ENCODE peak calls at places on chromosomes 5 and 9, in four cellular contexts. U is Panc1, A is K562, K is prostate gland. I is an unnamed sample.

GRCh38 chr5:77616920-77617319 is 21.6 kb downstream of the OTP start:
- DNase-seq in U (no peak), A (no peak), K (no peak), I (no peak)

GRCh38 chr9:83509372-83509771 is 28.8 kb downstream of the FRMD3 start:
- DNase-seq in U (no peak), A (no peak), K (no peak), I (no peak)

GRCh38 chr5:127517480-127518318 is at the start of gene PRRC1:
- DNase-seq in U (peak), A (peak), K (peak), I (peak)

GRCh38 chr5:130549884-130550552 is 615.0 kb downstream of the HINT1 start:
- DNase-seq in A (no peak), K (no peak), U (peak), I (no peak)

GRCh38 chr5:118952992-118953651 is 35.2 kb downstream of the DTWD2 start:
- DNase-seq in K (no peak), A (no peak), U (no peak), I (no peak)

GRCh38 chr5:63451188-63451587 is 511.1 kb downstream of the HTR1A start:
- DNase-seq in U (no peak), A (no peak), K (no peak), I (no peak)

GRCh38 chr5:118558871-118559270 is 429.5 kb downstream of the DTWD2 start:
- DNase-seq in K (no peak), U (no peak), A (no peak), I (no peak)

GRCh38 chr9:12708562-12709298 is 15.5 kb downstream of the TYRP1 start:
- DNase-seq in K (no peak), A (no peak), U (no peak), I (no peak)

GRCh38 chr9:117278656-117279055 is 136.2 kb downstream of the ASTN2 start:
- DNase-seq in U (no peak), K (no peak), A (no peak), I (no peak)

GRCh38 chr5:10291736-10292135 is 16.0 kb downstream of the CMBL start:
- DNase-seq in K (no peak), U (no peak), A (no peak), I (no peak)

DNA sequence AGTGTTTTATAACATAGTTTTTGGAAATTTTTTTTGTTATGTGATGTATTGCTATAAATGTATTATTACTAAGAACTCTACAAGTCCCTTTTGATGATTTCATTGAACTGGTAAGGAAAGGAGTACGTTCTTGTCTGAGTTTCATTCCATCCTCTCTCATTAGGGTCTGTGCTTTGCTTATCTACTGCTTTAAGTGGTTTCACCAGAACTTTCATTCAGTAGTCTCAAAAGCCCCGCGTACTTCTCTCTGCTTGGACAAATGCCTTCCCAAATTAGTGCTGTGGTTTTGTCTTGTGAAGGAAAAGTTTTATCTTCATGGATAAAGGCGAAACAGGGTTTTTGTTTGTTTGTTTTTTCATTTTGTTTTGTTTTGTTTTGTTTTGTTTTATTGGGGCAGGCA is 469.8 kb upstream of the WWC1 start:
- DNase-seq in A (no peak), K (no peak), U (no peak), I (no peak)
- TF ChIP-seq POLR2AphosphoS5 in A (no peak), K (no peak), U (no peak), I (no peak)

GRCh38 chr9:135648494-135649410 is 9.4 kb upstream of the GLT6D1 start:
- DNase-seq in K (no peak), A (no peak), U (no peak), I (no peak)
- TF ChIP-seq POLR2AphosphoS5 in K (no peak), A (no peak), U (no peak), I (no peak)

GRCh38 chr9:90156318-90156717 is 486.3 kb downstream of the DIRAS2 start:
- DNase-seq in K (no peak), A (no peak), U (no peak), I (no peak)
- TF ChIP-seq POLR2AphosphoS5 in K (no peak), A (no peak), U (no peak), I (no peak)

GRCh38 chr9:134367061-134367460 is 40.8 kb downstream of the RXRA start:
- DNase-seq in U (no peak), A (no peak), K (no peak), I (no peak)

GRCh38 chr9:134366223-134367031 is 40.2 kb downstream of the RXRA start:
- DNase-seq in K (peak), U (no peak), A (no peak), I (no peak)

GRCh38 chr9:134369416-134370212 is 43.4 kb downstream of the RXRA start:
- DNase-seq in U (no peak), A (peak), K (no peak), I (no peak)

GRCh38 chr9:134368571-134368970 is 42.3 kb downstream of the RXRA start:
- DNase-seq in K (no peak), U (no peak), A (no peak), I (no peak)

GRCh38 chr9:134367796-134368490 is 41.7 kb downstream of the RXRA start:
- DNase-seq in U (no peak), K (peak), A (no peak), I (no peak)
- TF ChIP-seq POLR2AphosphoS5 in U (no peak), K (peak), A (no peak), I (no peak)

GRCh38 chr5:52838306-52839015 is 50.7 kb downstream of the ITGA1 start:
- DNase-seq in U (no peak), K (no peak), A (no peak), I (no peak)
- TF ChIP-seq POLR2AphosphoS5 in U (no peak), K (no peak), A (no peak), I (no peak)

GRCh38 chr5:43010956-43011355 is 29.2 kb downstream of the ANXA2R start:
- DNase-seq in U (no peak), A (no peak), K (no peak), I (no peak)
- TF ChIP-seq POLR2AphosphoS5 in U (no peak), A (no peak), K (no peak), I (no peak)

GRCh38 chr5:132824426-132824825 is 6.0 kb downstream of the SHROOM1 start:
- DNase-seq in A (no peak), U (no peak), K (no peak), I (no peak)

GRCh38 chr5:132823481-132824050 is 6.9 kb downstream of the SHROOM1 start:
- DNase-seq in A (no peak), K (no peak), U (no peak), I (no peak)

GRCh38 chr5:132821791-132822190 is 8.7 kb downstream of the SHROOM1 start:
- DNase-seq in K (no peak), A (no peak), U (no peak), I (no peak)

GRCh38 chr5:132821350-132821749 is 8.2 kb downstream of the SOWAHA start:
- DNase-seq in A (no peak), U (no peak), K (no peak), I (no peak)

GRCh38 chr5:132822650-132823480 is 7.6 kb downstream of the SHROOM1 start:
- DNase-seq in K (no peak), U (no peak), A (no peak), I (no peak)
- TF ChIP-seq POLR2AphosphoS5 in K (no peak), U (no peak), A (no peak), I (no peak)